ENCODE peak calls at places on chromosomes 5 and 9, in six cellular contexts. U, N, A, E, B and Z are unnamed samples.

GRCh38 chr9:84928419-84928818 is 258.9 kb downstream of the NTRK2 start:
- DNase-seq in B (no peak), U (no peak), E (no peak), N (no peak), A (no peak), Z (no peak)

GRCh38 chr9:11233693-11234092 is 620.9 kb upstream of the PTPRD start:
- DNase-seq in E (no peak), N (no peak), A (no peak), B (no peak), U (no peak), Z (no peak)

GRCh38 chr5:158514353-158514960 is 585.3 kb downstream of the EBF1 start:
- DNase-seq in N (no peak), B (peak), A (no peak), E (peak), U (no peak), Z (peak)

GRCh38 chr5:93150311-93151012 is 430.6 kb downstream of the NR2F1-AS1 start:
- DNase-seq in A (peak), E (no peak), B (no peak), U (no peak), N (no peak), Z (no peak)

GRCh38 chr5:57456056-57456455 is 26.6 kb downstream of the ACTBL2 start:
- DNase-seq in N (no peak), E (no peak), B (no peak), U (no peak), A (no peak), Z (no peak)

GRCh38 chr9:18668944-18669343 is 195.0 kb downstream of the ADAMTSL1 start:
- DNase-seq in E (no peak), N (no peak), B (no peak), A (no peak), U (no peak), Z (no peak)

GRCh38 chr9:136588663-136589464 is 43.0 kb upstream of the NOTCH1 start:
- DNase-seq in B (no peak), E (no peak), A (no peak), U (peak), N (no peak), Z (no peak)

GRCh38 chr9:134221273-134222017 is 57.1 kb upstream of the RNU6ATAC start:
- DNase-seq in U (no peak), B (no peak), E (no peak), A (no peak), N (no peak), Z (no peak)

GRCh38 chr5:158538506-158539074 is 561.1 kb downstream of the EBF1 start:
- DNase-seq in N (no peak), B (no peak), A (no peak), E (no peak), U (no peak), Z (no peak)

GRCh38 chr9:129487658-129488483 is 133.0 kb downstream of the C9orf50 start:
- DNase-seq in E (no peak), B (peak), N (no peak), U (peak), A (no peak), Z (peak)

GRCh38 chr9:120886490-120886967 is 9.5 kb upstream of the PHF19 start:
- DNase-seq in E (peak), A (no peak), U (no peak), N (no peak), B (peak), Z (peak)

GRCh38 chr5:172451771-172452197 is 2.5 kb downstream of the SH3PXD2B start:
- DNase-seq in E (peak), N (no peak), A (no peak), U (no peak), B (peak), Z (no peak)

GRCh38 chr5:132456553-132457361 is 33.8 kb downstream of the IRF1 start:
- DNase-seq in B (peak), E (no peak), U (peak), N (no peak), A (no peak), Z (no peak)

GRCh38 chr9:92931606-92932005 is 15.7 kb upstream of the FGD3 start:
- DNase-seq in A (no peak), B (no peak), U (no peak), E (no peak), N (no peak), Z (no peak)

GRCh38 chr5:7391688-7392400 is 4.1 kb upstream of the ADCY2 start:
- DNase-seq in E (no peak), B (no peak), A (no peak), N (no peak), U (no peak), Z (no peak)

GRCh38 chr5:2752875-2753435 is 1.5 kb upstream of the IRX2 start:
- DNase-seq in A (no peak), B (peak), E (no peak), U (no peak), N (no peak), Z (no peak)

GRCh38 chr9:98974994-98975712 is 31.4 kb downstream of the COL15A1 start:
- DNase-seq in N (peak), B (peak), A (peak), E (peak), U (peak), Z (peak)

GRCh38 chr9:127741831-127742434 is 6.8 kb upstream of the TOR2A start:
- DNase-seq in A (peak), N (no peak), B (peak), E (no peak), U (no peak), Z (peak)

GRCh38 chr5:74261906-74262305 is 378.6 kb downstream of the ENC1 start:
- DNase-seq in B (peak), A (no peak), N (no peak), U (no peak), E (no peak), Z (no peak)

GRCh38 chr9:117098331-117098730 is 316.5 kb downstream of the ASTN2 start:
- DNase-seq in A (no peak), B (no peak), U (no peak), E (no peak), N (no peak), Z (no peak)

GRCh38 chr9:2227468-2227867 is 212.3 kb downstream of the SMARCA2 start:
- DNase-seq in B (peak), A (no peak), N (no peak), E (no peak), U (no peak), Z (peak)

GRCh38 chr5:73954381-73954780 is 328.4 kb downstream of the ARHGEF28 start:
- DNase-seq in A (no peak), N (no peak), B (no peak), U (no peak), E (no peak), Z (no peak)

GRCh38 chr9:109739760-109740159 is 40.2 kb upstream of the PALM2AKAP2 start:
- DNase-seq in U (no peak), N (no peak), B (no peak), A (no peak), E (no peak), Z (no peak)

GRCh38 chr5:56350595-56351170 is 117.6 kb upstream of the ANKRD55 start:
- DNase-seq in U (no peak), A (no peak), E (peak), N (no peak), B (peak), Z (peak)

GRCh38 chr9:93143830-93144530 is 9.9 kb upstream of the NINJ1 start:
- DNase-seq in U (peak), B (peak), A (no peak), E (no peak), N (no peak), Z (no peak)

GRCh38 chr9:93136011-93136440 is 2.0 kb upstream of the NINJ1 start:
- DNase-seq in B (peak), A (no peak), U (no peak), E (no peak), N (no peak), Z (peak)

GRCh38 chr9:22840641-22841040 is 394.0 kb downstream of the DMRTA1 start:
- DNase-seq in N (no peak), U (no peak), A (no peak), B (no peak), E (no peak), Z (no peak)

GRCh38 chr5:132483661-132484385 is 6.8 kb downstream of the IRF1 start:
- DNase-seq in E (no peak), B (no peak), U (no peak), A (no peak), N (no peak), Z (no peak)

GRCh38 chr9:15999422-16000339 is 446.8 kb downstream of the CCDC171 start:
- DNase-seq in U (no peak), B (peak), E (peak), A (no peak), N (no peak), Z (peak)

GRCh38 chr9:83422512-83422911 is 115.7 kb downstream of the FRMD3 start:
- DNase-seq in E (no peak), B (peak), U (no peak), N (no peak), A (no peak), Z (peak)

GRCh38 chr5:140734354-140734753 is 34.1 kb downstream of the ZMAT2 start:
- DNase-seq in B (peak), A (peak), E (no peak), N (no peak), U (no peak), Z (no peak)

GRCh38 chr5:143716856-143717255 is 95.1 kb upstream of the HMHB1 start:
- DNase-seq in N (no peak), U (no peak), A (no peak), B (no peak), E (no peak), Z (no peak)

GRCh38 chr5:95620870-95621838 is 1.3 kb downstream of the GPR150 start:
- DNase-seq in U (peak), A (peak), N (no peak), E (no peak), B (peak), Z (peak)

GRCh38 chr5:4547547-4547946 is 592.6 kb upstream of the ADAMTS16 start:
- DNase-seq in N (no peak), A (no peak), B (no peak), E (no peak), U (no peak), Z (no peak)

GRCh38 chr9:79574716-79575242 is 3.0 kb downstream of the TLE4 start:
- DNase-seq in A (no peak), B (peak), E (no peak), U (no peak), N (no peak), Z (no peak)

GRCh38 chr5:144017119-144017518 is 153.3 kb downstream of the YIPF5 start:
- DNase-seq in E (no peak), A (no peak), B (no peak), U (no peak), N (no peak), Z (no peak)

GRCh38 chr5:89083791-89084190 is 200.8 kb upstream of the MEF2C start:
- DNase-seq in B (peak), N (no peak), E (no peak), U (no peak), A (no peak), Z (peak)

GRCh38 chr5:148268556-148268955 is at the start of gene SPINK13:
- DNase-seq in U (no peak), E (peak), N (no peak), A (no peak), B (peak), Z (peak)

GRCh38 chr5:53934126-53934856 is 373.9 kb downstream of the NDUFS4 start:
- DNase-seq in N (no peak), A (no peak), U (no peak), E (peak), B (no peak), Z (no peak)